ENCODE peak calls at places on chromosomes 11 and 22, in eight cellular contexts. N is AG04449, T is astrocyte of the spinal cord, O is body of pancreas, D is A549, M is endodermal cell, B is RWPE1, U is progenitor cell of endocrine pancreas. V is an unnamed sample.

GRCh38 chr11:31861011-31861410 is 49.9 kb upstream of the PAX6 start:
- DNase-seq in B (no peak), T (no peak), D (no peak), N (no peak), U (no peak), M (no peak), O (no peak), V (no peak)

GRCh38 chr22:23279781-23280180 is 99.5 kb downstream of the BCR start:
- DNase-seq in B (peak; percentile 34), O (no peak), T (no peak), M (no peak), D (no peak), U (no peak), N (no peak), V (no peak)

GRCh38 chr11:109249597-109249996 is 172.4 kb upstream of the C11orf87 start:
- DNase-seq in B (no peak), O (no peak), T (no peak), D (no peak), N (no peak), M (no peak), U (no peak), V (no peak)

GRCh38 chr11:112962854-112963367 is 1.7 kb downstream of the NCAM1 start:
- DNase-seq in N (no peak), T (peak; percentile 23), B (no peak), M (peak; percentile 84), O (peak; percentile 22), U (peak; percentile 29), D (no peak), V (peak; percentile 80)

GRCh38 chr11:90113541-90113940 is 20.9 kb upstream of the NAALAD2 start:
- DNase-seq in N (no peak), M (no peak), B (no peak), T (peak; percentile 11), U (no peak), D (no peak), O (no peak), V (no peak)

GRCh38 chr11:11335043-11335442 is 18.0 kb downstream of the CSNK2A3 start:
- DNase-seq in M (no peak), D (no peak), N (no peak), U (no peak), B (no peak), T (no peak), O (no peak), V (no peak)

GRCh38 chr11:101127699-101128570 is 1.7 kb downstream of the PGR start:
- DNase-seq in B (no peak), O (peak; percentile 13), D (no peak), T (no peak), U (peak; percentile 18), M (peak; percentile 85), N (no peak), V (peak; percentile 54)

GRCh38 chr11:73931039-73931645 is 19.7 kb upstream of the DNAJB13 start:
- DNase-seq in B (peak; percentile 56), U (no peak), D (peak; percentile 87), T (peak; percentile 82), M (peak; percentile 76), N (peak; percentile 29), O (no peak), V (peak; percentile 10)

GRCh38 chr22:47282851-47283250 is 520.4 kb downstream of the TBC1D22A start:
- DNase-seq in B (no peak), M (no peak), T (no peak), O (no peak), N (no peak), U (no peak), D (no peak), V (no peak)

GRCh38 chr22:38201371-38201717 is 450 bp upstream of the MAFF start:
- DNase-seq in D (no peak), T (no peak), B (no peak), M (no peak), U (no peak), O (no peak), N (no peak), V (no peak)

GRCh38 chr11:117457835-117458234 is 130.2 kb downstream of the CEP164 start:
- DNase-seq in N (no peak), B (no peak), O (no peak), M (peak; percentile 54), T (no peak), D (no peak), U (no peak), V (no peak)

GRCh38 chr11:47105541-47105940 is 71.1 kb downstream of the ARFGAP2 start:
- DNase-seq in B (no peak), U (no peak), N (no peak), T (no peak), M (no peak), O (no peak), D (no peak), V (no peak)

GRCh38 chr11:60282291-60282690 is 1.8 kb downstream of the MS4A4A start:
- DNase-seq in B (no peak), U (no peak), D (no peak), O (no peak), M (no peak), N (no peak), T (no peak), V (no peak)

GRCh38 chr22:43479311-43479710 is 67.5 kb downstream of the MPPED1 start:
- DNase-seq in U (no peak), M (no peak), D (no peak), N (no peak), B (no peak), T (no peak), O (no peak), V (no peak)

GRCh38 chr11:7667460-7667859 is 5.8 kb downstream of the CYB5R2 start:
- DNase-seq in O (no peak), U (no peak), B (no peak), M (no peak), N (no peak), D (no peak), T (peak; percentile 35), V (no peak)

GRCh38 chr22:38112361-38112760 is 1.9 kb upstream of the BAIAP2L2 start:
- DNase-seq in N (no peak), O (no peak), U (no peak), M (no peak), B (no peak), T (no peak), D (no peak), V (no peak)

GRCh38 chr11:444397-445144 is 2.8 kb upstream of the ANO9 start:
- DNase-seq in D (no peak), U (no peak), B (no peak), O (no peak), N (no peak), M (no peak), T (peak; percentile 7), V (no peak)

GRCh38 chr11:41309716-41310115 is 149.7 kb downstream of the LRRC4C start:
- DNase-seq in M (no peak), O (no peak), D (no peak), N (no peak), T (no peak), U (no peak), B (no peak), V (no peak)
- TF ChIP-seq CTCF in M (peak; percentile 73), O (no peak), D (no peak), N (no peak), T (no peak), U (no peak), B (no peak), V (no peak)

GRCh38 chr22:22171357-22172218 is 73.0 kb upstream of the VPREB1 start:
- DNase-seq in M (peak; percentile 83), U (no peak), B (peak; percentile 2), D (peak; percentile 52), O (no peak), T (no peak), N (no peak), V (peak; percentile 36)
- TF ChIP-seq CTCF in M (peak; percentile 76), U (peak; percentile 51), B (no peak), D (no peak), O (no peak), T (peak; percentile 47), N (peak; percentile 42), V (peak; percentile 50)

DNA sequence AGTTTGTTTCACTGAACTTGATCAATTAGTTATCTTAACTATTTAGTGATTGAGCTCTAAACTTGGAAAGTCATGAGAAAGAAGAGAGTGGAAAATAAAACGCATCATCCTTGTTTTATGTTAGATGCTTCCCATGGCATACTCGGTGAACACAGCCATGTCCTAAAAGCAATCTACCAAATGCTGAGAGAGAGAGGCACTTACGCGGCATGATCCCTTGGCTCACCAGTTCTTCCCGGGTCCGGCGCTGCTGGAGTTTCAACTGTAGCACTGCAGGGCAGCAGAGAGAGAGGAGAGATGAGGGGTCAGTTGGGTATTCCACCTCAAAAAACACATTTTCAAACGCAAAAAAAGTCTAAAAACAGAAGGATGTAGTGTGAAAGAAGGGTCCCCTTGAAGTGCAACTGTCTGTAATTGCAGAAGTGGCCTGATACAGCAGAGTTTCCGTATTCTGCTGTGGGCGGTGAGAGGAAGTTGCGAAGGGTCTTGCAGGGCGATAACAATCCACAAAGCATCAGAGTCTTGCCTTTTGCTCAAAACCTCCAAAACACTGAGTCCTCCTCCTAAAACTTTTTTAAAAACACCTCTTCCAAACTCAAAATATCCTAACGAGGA is 92.7 kb downstream of the SGSM3 start:
- DNase-seq in D (no peak), N (no peak), O (no peak), B (no peak), T (no peak), U (no peak), M (no peak), V (no peak)
- TF ChIP-seq CTCF in D (no peak), N (no peak), O (no peak), B (no peak), T (no peak), U (no peak), M (no peak), V (no peak)

GRCh38 chr22:50546326-50547230 is 879 bp downstream of the KLHDC7B start:
- DNase-seq in N (no peak), D (no peak), O (no peak), B (no peak), U (no peak), T (no peak), M (peak; percentile 45), V (no peak)

GRCh38 chr22:50544746-50545253 is 899 bp upstream of the KLHDC7B start:
- DNase-seq in D (no peak), O (no peak), T (no peak), B (no peak), N (no peak), U (no peak), M (no peak), V (no peak)

GRCh38 chr22:50542416-50542927 is 3.2 kb upstream of the KLHDC7B start:
- DNase-seq in B (no peak), U (no peak), O (no peak), D (no peak), M (no peak), N (no peak), T (no peak), V (no peak)

GRCh38 chr22:50545522-50546325 is at the start of gene KLHDC7B:
- DNase-seq in T (no peak), U (no peak), B (no peak), O (no peak), N (no peak), D (no peak), M (no peak), V (no peak)

DNA sequence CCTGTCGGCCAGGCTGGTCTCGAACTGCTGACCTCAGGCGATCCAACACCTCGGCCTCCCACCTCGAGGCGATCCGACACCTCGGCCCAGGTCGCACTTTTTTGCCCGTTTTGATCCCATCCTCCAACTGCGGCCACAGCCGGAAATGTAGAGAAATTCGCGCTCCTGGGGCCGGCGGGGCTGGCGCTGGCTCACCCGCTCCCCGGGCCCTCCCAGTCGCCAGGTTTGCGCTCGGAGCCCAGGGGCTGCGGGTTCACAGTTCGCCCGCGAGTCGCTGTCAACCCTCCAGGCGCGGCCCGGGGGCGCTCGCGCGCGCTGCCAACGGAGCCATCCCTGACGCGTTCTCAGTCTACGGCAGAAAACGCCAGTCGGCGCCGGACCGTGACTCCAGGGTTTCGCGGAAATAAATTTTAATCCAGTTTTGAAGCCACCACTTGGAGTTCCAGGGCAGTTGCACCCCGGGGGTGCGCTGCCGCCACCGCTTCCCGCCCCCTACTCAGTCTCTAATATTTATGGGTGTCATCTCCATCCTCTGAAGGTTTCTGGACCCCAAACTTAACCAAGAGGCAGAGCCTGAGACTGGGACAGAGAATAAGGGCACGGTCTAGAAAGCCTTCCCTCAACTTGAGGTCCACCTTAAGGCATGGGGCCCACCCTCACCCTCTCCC is 1.5 kb upstream of the KLHDC7B start:
- DNase-seq in M (peak; percentile 95), T (peak; percentile 39), O (peak; percentile 69), B (no peak), U (peak; percentile 76), D (peak; percentile 82), N (no peak), V (peak; percentile 90)
- TF ChIP-seq CTCF in M (peak; percentile 80), T (peak; percentile 66), O (peak; percentile 52), B (peak; percentile 50), U (peak; percentile 71), D (peak; percentile 61), N (peak; percentile 77), V (peak; percentile 59)

V was measured in nephron progenitor cell.